ENCODE peak calls at places on chromosome 15, in six cellular contexts. U is upper lobe of left lung, Z is left ventricle myocardium inferior, D is upper lobe of right lung, J is fibroblast of lung, X is AG10803. P is an unnamed sample.

GRCh38 chr15:45314960-45315359 is 62.9 kb downstream of the SLC28A2 start:
- DNase-seq in D (no peak), U (no peak), J (peak), X (peak), Z (no peak), P (peak)

GRCh38 chr15:36356978-36357582 is 222.3 kb upstream of the CDIN1 start:
- DNase-seq in U (no peak), X (peak), Z (no peak), D (no peak), J (peak), P (peak)

GRCh38 chr15:23642413-23643044 is 5.1 kb downstream of the MAGEL2 start:
- DNase-seq in X (peak), Z (peak), D (peak), J (peak), U (peak), P (peak)

GRCh38 chr15:85906028-85906427 is 111.3 kb upstream of the KLHL25 start:
- DNase-seq in U (no peak), X (no peak), J (peak), Z (no peak), D (no peak), P (no peak)

GRCh38 chr15:58346361-58346760 is 85.4 kb upstream of the LIPC start:
- DNase-seq in X (peak), J (peak), U (no peak), Z (no peak), D (no peak), P (peak)

GRCh38 chr15:33526532-33526931 is 215.8 kb downstream of the RYR3 start:
- DNase-seq in J (no peak), U (no peak), D (no peak), X (no peak), Z (no peak), P (no peak)

GRCh38 chr15:52857937-52858336 is 67.8 kb upstream of the ONECUT1 start:
- DNase-seq in U (no peak), Z (no peak), J (peak), X (no peak), D (no peak), P (no peak)

GRCh38 chr15:75921732-75922703 is 18.3 kb downstream of the FBXO22 start:
- DNase-seq in D (no peak), U (peak), X (peak), Z (no peak), J (peak), P (peak)

GRCh38 chr15:45704329-45705249 is 69.8 kb downstream of the SQOR start:
- DNase-seq in J (no peak), D (peak), U (peak), Z (no peak), X (no peak), P (peak)

GRCh38 chr15:49064281-49064653 is 18.0 kb upstream of the SECISBP2L start:
- DNase-seq in Z (no peak), J (no peak), X (no peak), U (no peak), D (no peak), P (no peak)

GRCh38 chr15:61088675-61089074 is 140.4 kb downstream of the RORA start:
- DNase-seq in X (no peak), J (no peak), Z (no peak), D (no peak), U (no peak), P (no peak)

GRCh38 chr15:43922021-43922420 is 95.2 kb downstream of the WDR76 start:
- DNase-seq in J (peak), U (no peak), X (no peak), Z (no peak), D (no peak), P (no peak)

GRCh38 chr15:22231603-22232002 is 151.3 kb downstream of the OR4M2 start:
- DNase-seq in Z (no peak), U (no peak), X (no peak), J (no peak), D (no peak), P (no peak)

GRCh38 chr15:92654662-92655061 is 913 bp downstream of the FAM174B start:
- DNase-seq in U (no peak), Z (no peak), D (no peak), X (no peak), J (no peak), P (no peak)

GRCh38 chr15:89496155-89497098 is at the start of gene RHCG:
- DNase-seq in D (no peak), U (no peak), X (peak), J (peak), Z (no peak), P (peak)
- H3K4me3 ChIP-seq in D (peak), U (peak), X (peak), J (peak), Z (peak), P (peak)

DNA sequence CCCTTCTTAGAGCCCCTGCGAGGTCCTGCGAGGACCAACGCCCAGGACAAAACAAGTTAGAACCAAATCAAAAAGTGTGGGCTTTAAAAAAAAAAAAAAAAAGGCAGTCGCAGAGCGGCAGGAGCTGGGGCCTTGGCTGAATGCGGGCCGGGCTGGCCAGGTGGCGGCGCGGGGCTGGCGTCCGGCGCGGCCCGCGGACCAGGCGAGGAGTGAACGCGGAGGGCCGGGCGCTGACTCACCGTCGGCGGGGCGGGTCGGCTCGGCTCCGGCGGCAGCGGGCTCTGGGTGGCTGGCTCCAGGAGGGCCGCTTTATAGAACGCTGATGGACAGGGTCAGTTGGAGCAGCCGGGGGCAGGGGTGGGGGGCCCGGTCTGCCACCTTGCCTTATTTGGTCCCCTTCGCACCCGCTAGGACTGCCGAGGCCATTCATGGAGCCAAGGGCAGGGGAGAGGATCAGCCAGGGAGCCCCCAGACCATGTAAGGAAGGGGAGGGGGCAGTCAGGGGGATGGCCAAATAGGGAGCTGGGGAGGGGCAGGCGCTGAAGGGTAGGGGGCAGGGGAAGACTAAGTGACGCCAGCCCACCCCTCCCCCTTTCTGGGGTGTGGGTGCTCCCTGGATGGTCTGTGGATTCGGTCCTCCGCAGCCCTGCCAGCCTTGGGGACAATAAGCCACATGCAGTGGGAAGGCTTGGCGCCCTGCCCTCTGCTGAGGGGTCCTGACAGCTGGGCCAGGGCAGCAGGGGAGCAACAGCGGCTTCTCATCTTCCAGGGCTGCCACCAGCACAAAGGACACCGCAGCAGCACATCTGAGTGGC is at the start of gene ACTC1:
- DNase-seq in U (no peak), D (peak), Z (peak), X (peak), J (peak), P (peak)
- TF ChIP-seq CTCF in U (no peak), D (no peak), Z (no peak), X (peak), J (no peak), P (no peak)

GRCh38 chr15:73633111-73633990 is at the start of gene NPTN:
- DNase-seq in D (peak), U (peak), X (peak), Z (peak), J (peak), P (peak)
- H3K4me3 ChIP-seq in D (peak), U (peak), X (peak), Z (peak), J (peak), P (peak)

DNA sequence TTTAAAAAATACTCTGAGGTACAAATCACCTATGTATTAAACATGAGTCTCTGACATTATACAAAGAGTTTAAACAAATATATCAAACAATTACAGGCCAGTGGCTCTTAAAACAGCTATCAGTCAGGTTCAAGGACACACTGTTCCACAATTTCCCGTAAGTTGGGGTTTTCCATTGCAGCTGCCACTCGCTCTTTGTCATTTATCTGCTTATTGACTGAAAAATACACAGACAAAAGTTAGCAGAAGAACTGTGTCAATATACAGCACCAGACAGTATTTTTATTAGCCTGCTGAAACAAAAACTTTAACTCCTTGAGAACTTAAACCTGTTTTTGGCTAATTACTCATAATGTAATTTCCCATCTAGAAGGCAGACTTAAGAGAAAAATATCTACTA is 20.8 kb downstream of the CIAO2A start:
- DNase-seq in Z (no peak), X (no peak), D (no peak), J (no peak), U (no peak), P (no peak)
- TF ChIP-seq CTCF in Z (no peak), X (no peak), D (no peak), J (no peak), U (no peak), P (no peak)

GRCh38 chr15:72375846-72376581 is at the start of gene HEXA:
- DNase-seq in D (peak), J (peak), U (peak), Z (peak), X (peak), P (peak)
- H3K4me3 ChIP-seq in D (peak), J (peak), U (peak), Z (peak), X (peak), P (peak)

GRCh38 chr15:28021281-28022039 is 77.7 kb downstream of the OCA2 start:
- DNase-seq in J (peak), Z (peak), X (peak), U (peak), D (peak), P (peak)
- TF ChIP-seq CTCF in J (no peak), Z (peak), X (peak), U (peak), D (peak), P (peak)

GRCh38 chr15:77495806-77496589 is 75.3 kb downstream of the HMG20A start:
- DNase-seq in X (peak), D (peak), Z (peak), J (peak), U (no peak), P (peak)
- H3K4me3 ChIP-seq in X (peak), D (peak), Z (peak), J (no peak), U (no peak), P (no peak)

P was measured in fibroblast of pulmonary artery.